ENCODE peak calls at places on chromosomes 7 and 10, in nine cellular contexts. S is GM13976, V is GM12864, Q is suprapubic skin, T is HCT116, G is cardiac muscle cell, Z is AG09319, M is fibroblast of pulmonary artery, C is psoas muscle. Y is an unnamed sample.

GRCh38 chr7:3063016-3063753 is 19.5 kb upstream of the CARD11 start:
- DNase-seq in S (peak), V (no peak), Q (no peak), T (no peak), G (no peak), Z (no peak), M (no peak), C (no peak), Y (no peak)

GRCh38 chr10:19749185-19749729 is 67.0 kb upstream of the PLXDC2 start:
- DNase-seq in S (no peak), V (no peak), Q (no peak), T (no peak), G (no peak), Z (no peak), M (peak), C (no peak), Y (no peak)

GRCh38 chr10:47310090-47310505 is 10.1 kb downstream of the GDF10 start:
- DNase-seq in S (no peak), V (no peak), Q (no peak), T (no peak), G (no peak), Z (no peak), M (no peak), C (no peak), Y (no peak)

GRCh38 chr7:148110097-148110868 is 480.3 kb upstream of the C7orf33 start:
- DNase-seq in S (no peak), V (no peak), Q (no peak), T (no peak), G (peak), Z (no peak), M (no peak), C (no peak), Y (no peak)

GRCh38 chr7:4216016-4216415 is 466.1 kb upstream of the FOXK1 start:
- DNase-seq in S (no peak), V (no peak), Q (no peak), T (no peak), G (no peak), Z (no peak), M (no peak), C (no peak), Y (no peak)

GRCh38 chr7:131945313-131945831 is 388.9 kb upstream of the PODXL start:
- DNase-seq in S (peak), V (no peak), Q (peak), T (peak), G (peak), Z (no peak), M (peak), C (peak), Y (no peak)

GRCh38 chr10:125022671-125023070 is 80.7 kb downstream of the ZRANB1 start:
- DNase-seq in S (no peak), V (no peak), Q (no peak), T (no peak), G (no peak), Z (no peak), M (no peak), C (no peak), Y (no peak)

GRCh38 chr7:45192546-45193177 is 35.1 kb downstream of the RAMP3 start:
- DNase-seq in S (no peak), V (no peak), Q (no peak), T (no peak), G (no peak), Z (no peak), M (no peak), C (peak), Y (no peak)

GRCh38 chr10:11830836-11831519 is 7.8 kb downstream of the PROSER2 start:
- DNase-seq in S (no peak), V (no peak), Q (no peak), T (no peak), G (peak), Z (no peak), M (no peak), C (no peak), Y (no peak)

GRCh38 chr10:11429439-11430052 is 181.9 kb downstream of the USP6NL start:
- DNase-seq in S (no peak), V (no peak), Q (no peak), T (no peak), G (no peak), Z (no peak), M (no peak), C (no peak), Y (no peak)

GRCh38 chr7:104643587-104644217 is 315.3 kb downstream of the LHFPL3 start:
- DNase-seq in S (peak), V (no peak), Q (no peak), T (peak), G (peak), Z (no peak), M (peak), C (no peak), Y (no peak)

GRCh38 chr10:116984202-116984993 is 20.6 kb downstream of the SHTN1 start:
- DNase-seq in S (no peak), V (no peak), Q (no peak), T (no peak), G (no peak), Z (no peak), M (no peak), C (no peak), Y (no peak)

GRCh38 chr10:85646312-85646711 is 720.3 kb downstream of the GRID1 start:
- DNase-seq in S (no peak), V (no peak), Q (no peak), T (no peak), G (no peak), Z (no peak), M (peak), C (no peak), Y (no peak)

GRCh38 chr7:8185907-8186306 is 76.1 kb downstream of the ICA1 start:
- DNase-seq in S (no peak), V (no peak), Q (no peak), T (no peak), G (no peak), Z (no peak), M (no peak), C (no peak), Y (no peak)

GRCh38 chr7:16753102-16753931 is at the start of gene TSPAN13:
- DNase-seq in S (peak), V (no peak), Q (peak), T (peak), G (peak), Z (no peak), M (peak), C (peak), Y (no peak)

GRCh38 chr10:60669491-60669890 is 108.8 kb upstream of the CDK1 start:
- DNase-seq in S (no peak), V (no peak), Q (no peak), T (no peak), G (no peak), Z (no peak), M (no peak), C (no peak), Y (no peak)

GRCh38 chr10:182441-183201 is 47.4 kb downstream of the ZMYND11 start:
- DNase-seq in S (peak), V (no peak), Q (no peak), T (no peak), G (no peak), Z (no peak), M (peak), C (no peak), Y (no peak)

GRCh38 chr10:30155401-30155800 is 96.0 kb upstream of the JCAD start:
- DNase-seq in S (no peak), V (no peak), Q (no peak), T (no peak), G (no peak), Z (no peak), M (peak), C (no peak), Y (no peak)

GRCh38 chr10:46255696-46256355 is 31.0 kb upstream of the ANTXRL start:
- DNase-seq in S (peak), V (no peak), Q (peak), T (peak), G (peak), Z (no peak), M (peak), C (peak), Y (no peak)

GRCh38 chr7:39741942-39742623 is 118.7 kb downstream of the RALA start:
- DNase-seq in S (no peak), V (no peak), Q (no peak), T (no peak), G (peak), Z (no peak), M (peak), C (no peak), Y (peak)

GRCh38 chr10:124705021-124705740 is 39.0 kb downstream of the FAM53B start:
- DNase-seq in S (no peak), V (no peak), Q (no peak), T (no peak), G (no peak), Z (no peak), M (no peak), C (peak), Y (no peak)

GRCh38 chr7:142556745-142557144 is 192.5 kb upstream of the PRSS1 start:
- DNase-seq in S (no peak), V (no peak), Q (peak), T (peak), G (peak), Z (peak), M (peak), C (peak), Y (peak)

GRCh38 chr10:69321865-69322264 is 43.6 kb downstream of the HK1 start:
- DNase-seq in S (no peak), V (no peak), Q (no peak), T (no peak), G (no peak), Z (no peak), M (no peak), C (no peak), Y (no peak)

GRCh38 chr7:141071855-141072547 is 1.9 kb upstream of the TMEM178B start:
- DNase-seq in S (peak), V (no peak), Q (no peak), T (no peak), G (no peak), Z (no peak), M (no peak), C (no peak), Y (no peak)

GRCh38 chr10:82245157-82245556 is 370.2 kb downstream of the NRG3 start:
- DNase-seq in S (no peak), V (no peak), Q (no peak), T (no peak), G (no peak), Z (no peak), M (no peak), C (no peak), Y (no peak)

GRCh38 chr10:59626523-59626869 is 83.2 kb downstream of the SLC16A9 start:
- DNase-seq in S (no peak), V (no peak), Q (no peak), T (no peak), G (no peak), Z (no peak), M (no peak), C (no peak), Y (no peak)

GRCh38 chr7:24328050-24328449 is 44.1 kb downstream of the NPY start:
- DNase-seq in S (no peak), V (no peak), Q (no peak), T (no peak), G (no peak), Z (no peak), M (no peak), C (no peak), Y (no peak)

GRCh38 chr10:127702201-127702600 is 34.8 kb upstream of the FOXI2 start:
- DNase-seq in S (no peak), V (no peak), Q (no peak), T (no peak), G (no peak), Z (no peak), M (no peak), C (no peak), Y (no peak)

GRCh38 chr7:93316730-93317129 is 84.6 kb downstream of the VPS50 start:
- DNase-seq in S (no peak), V (no peak), Q (no peak), T (no peak), G (no peak), Z (no peak), M (no peak), C (no peak), Y (no peak)

GRCh38 chr7:159064121-159064815 is 80.4 kb downstream of the VIPR2 start:
- DNase-seq in S (no peak), V (no peak), Q (no peak), T (no peak), G (no peak), Z (no peak), M (no peak), C (no peak), Y (no peak)

GRCh38 chr7:135744938-135745701 is 3.5 kb downstream of the FAM180A start:
- DNase-seq in S (no peak), V (no peak), Q (no peak), T (peak), G (no peak), Z (no peak), M (peak), C (no peak), Y (no peak)

GRCh38 chr10:132461683-132462231 is 64.8 kb downstream of the PWWP2B start:
- DNase-seq in S (no peak), V (no peak), Q (peak), T (no peak), G (no peak), Z (no peak), M (no peak), C (peak), Y (no peak)

GRCh38 chr10:93541402-93542357 is 24.8 kb upstream of the FFAR4 start:
- DNase-seq in S (peak), V (no peak), Q (no peak), T (peak), G (peak), Z (no peak), M (peak), C (peak), Y (no peak)

GRCh38 chr10:10961078-10961477 is 56.6 kb upstream of the CELF2 start:
- DNase-seq in S (no peak), V (no peak), Q (no peak), T (no peak), G (no peak), Z (no peak), M (no peak), C (no peak), Y (no peak)

GRCh38 chr7:151416921-151417320 is 7.1 kb upstream of the WDR86 start:
- DNase-seq in S (no peak), V (no peak), Q (peak), T (no peak), G (no peak), Z (no peak), M (peak), C (no peak), Y (no peak)

GRCh38 chr7:5622746-5623145 is 158.7 kb downstream of the RNF216 start:
- DNase-seq in S (no peak), V (no peak), Q (no peak), T (no peak), G (no peak), Z (no peak), M (no peak), C (peak), Y (no peak)

GRCh38 chr10:100866010-100866409 is 46.8 kb upstream of the SLF2 start:
- DNase-seq in S (no peak), V (no peak), Q (no peak), T (no peak), G (no peak), Z (no peak), M (no peak), C (no peak), Y (peak)

GRCh38 chr10:44363716-44364115 is 21.2 kb downstream of the CXCL12 start:
- DNase-seq in S (no peak), V (no peak), Q (no peak), T (no peak), G (no peak), Z (no peak), M (no peak), C (no peak), Y (no peak)

GRCh38 chr7:108301387-108301786 is 154.8 kb downstream of the NRCAM start:
- DNase-seq in S (no peak), V (no peak), Q (no peak), T (no peak), G (no peak), Z (no peak), M (no peak), C (no peak), Y (no peak)

GRCh38 chr10:13485623-13486022 is 43.2 kb downstream of the BEND7 start:
- DNase-seq in S (no peak), V (no peak), Q (no peak), T (no peak), G (peak), Z (no peak), M (peak), C (no peak), Y (no peak)
- TF ChIP-seq CTCF in S (no peak), V (no peak), Q (no peak), T (peak), G (peak), Z (peak), M (peak), C (peak), Y (peak)

GRCh38 chr7:85019176-85019575 is 167.7 kb downstream of the SEMA3D start:
- DNase-seq in S (no peak), V (no peak), Q (no peak), T (no peak), G (no peak), Z (no peak), M (no peak), C (no peak), Y (no peak)

GRCh38 chr7:85022064-85022697 is 164.7 kb downstream of the SEMA3D start:
- DNase-seq in S (no peak), V (no peak), Q (no peak), T (no peak), G (no peak), Z (no peak), M (no peak), C (no peak), Y (no peak)

GRCh38 chr7:85023066-85023687 is 163.7 kb downstream of the SEMA3D start:
- DNase-seq in S (no peak), V (no peak), Q (no peak), T (peak), G (peak), Z (peak), M (peak), C (no peak), Y (no peak)

GRCh38 chr7:85019778-85020177 is 167.1 kb downstream of the SEMA3D start:
- DNase-seq in S (no peak), V (no peak), Q (no peak), T (no peak), G (no peak), Z (no peak), M (no peak), C (no peak), Y (no peak)

GRCh38 chr7:85021090-85021704 is 165.7 kb downstream of the SEMA3D start:
- DNase-seq in S (no peak), V (no peak), Q (no peak), T (no peak), G (peak), Z (no peak), M (peak), C (no peak), Y (no peak)
- TF ChIP-seq CTCF in S (no peak), V (no peak), Q (no peak), T (peak), G (peak), Z (peak), M (peak), C (peak), Y (no peak)

DNA sequence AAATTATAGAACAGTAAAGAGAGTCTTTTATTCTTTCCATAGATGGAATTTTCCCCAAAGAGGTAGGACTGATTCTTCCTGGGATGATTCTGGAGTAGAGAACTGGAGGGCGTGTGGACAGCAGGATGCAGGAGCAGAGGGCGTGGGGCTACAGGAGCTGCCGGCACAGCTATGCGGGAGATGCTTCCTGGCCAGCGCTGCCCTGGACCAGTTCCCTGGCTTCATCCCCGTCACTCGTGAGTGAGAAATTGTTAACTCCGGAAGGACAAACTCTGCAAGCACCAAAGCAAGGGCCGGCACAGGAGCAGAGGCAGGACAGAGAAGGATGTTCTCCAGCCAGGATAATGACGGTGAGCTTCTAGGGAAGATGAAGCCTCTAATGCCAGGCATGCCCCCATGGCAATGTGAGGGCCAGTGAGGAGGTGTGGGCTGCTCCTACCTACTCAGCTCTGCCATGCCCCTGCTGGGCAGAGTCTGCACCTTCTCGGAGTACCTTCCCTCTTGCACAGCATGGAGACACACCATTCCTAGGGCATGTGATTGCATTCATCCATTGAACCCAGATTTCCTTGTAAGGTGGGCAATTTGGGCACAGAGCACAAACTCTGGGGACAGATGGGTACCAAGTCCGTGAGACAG is 760.9 kb upstream of the IGFBP3 start:
- DNase-seq in S (no peak), V (no peak), Q (peak), T (no peak), G (no peak), Z (no peak), M (no peak), C (peak), Y (no peak)
- TF ChIP-seq CTCF in S (no peak), V (no peak), Q (no peak), T (peak), G (no peak), Z (no peak), M (no peak), C (no peak), Y (no peak)

DNA sequence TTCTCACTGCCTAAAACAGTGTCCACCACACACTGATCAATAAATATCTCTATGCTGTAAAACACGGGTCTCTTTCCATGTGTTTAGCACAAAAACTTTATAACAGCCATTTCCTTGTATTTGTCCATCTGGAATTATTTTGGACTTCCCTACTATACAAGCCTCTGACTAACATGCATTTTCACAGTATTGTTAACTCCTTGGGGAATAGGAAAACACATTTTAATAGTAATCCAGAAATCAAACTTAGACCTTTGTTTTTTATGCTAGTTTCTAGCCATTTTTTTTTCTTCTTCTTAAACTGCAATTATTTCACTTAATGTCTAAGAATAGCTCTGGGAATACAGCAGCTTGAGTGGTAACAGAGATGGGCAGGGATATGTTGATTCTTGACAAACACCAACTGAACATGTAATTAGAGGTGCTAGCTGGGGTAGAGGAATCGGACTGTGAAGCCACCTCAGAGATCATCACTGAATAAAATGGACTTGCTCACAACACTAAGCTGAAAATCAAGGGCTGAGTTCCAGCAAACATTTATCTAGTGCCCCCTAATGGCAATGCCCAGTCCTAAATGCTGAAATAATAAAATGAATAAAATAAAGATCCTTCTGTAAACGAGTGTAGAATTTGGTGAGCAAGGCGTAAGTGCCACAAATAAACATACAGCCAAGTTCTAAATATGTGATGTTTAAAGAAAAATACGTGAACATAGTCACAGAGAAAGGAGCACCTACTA is 593.1 kb downstream of the SORCS1 start:
- DNase-seq in S (no peak), V (no peak), Q (no peak), T (no peak), G (peak), Z (no peak), M (peak), C (no peak), Y (no peak)
- TF ChIP-seq CTCF in S (peak), V (peak), Q (no peak), T (no peak), G (peak), Z (peak), M (peak), C (no peak), Y (no peak)

GRCh38 chr7:127710635-127711034 is 58.6 kb downstream of the SND1 start:
- DNase-seq in S (no peak), V (no peak), Q (no peak), T (no peak), G (no peak), Z (no peak), M (peak), C (no peak), Y (no peak)
- TF ChIP-seq CTCF in S (no peak), V (no peak), Q (no peak), T (no peak), G (no peak), Z (no peak), M (no peak), C (no peak), Y (no peak)